ENCODE peak calls at places on chromosomes 7 and 10, in five cellular contexts. X is SK-N-SH, G is HEK293T, I is HepG2, K is K562. H is an unnamed sample.

GRCh38 chr10:69640196-69640980 is 10.3 kb downstream of the FAM241B start:
- DNase-seq in X (no peak), G (no peak), I (no peak), K (no peak), H (no peak)

GRCh38 chr10:123599366-123599849 is 66.7 kb upstream of the GPR26 start:
- DNase-seq in X (no peak), G (no peak), I (no peak), K (no peak), H (no peak)

GRCh38 chr7:47478017-47478344 is 103.9 kb downstream of the TNS3 start:
- DNase-seq in X (no peak), G (no peak), I (no peak), K (no peak), H (no peak)

GRCh38 chr10:90174531-90174930 is 473.1 kb downstream of the KIF20B start:
- DNase-seq in X (no peak), G (no peak), I (no peak), K (no peak), H (no peak)

GRCh38 chr7:157851501-157852067 is 514.8 kb downstream of the DNAJB6 start:
- DNase-seq in X (no peak), G (peak), I (peak), K (no peak), H (no peak)

GRCh38 chr7:26169271-26169670 is 17.3 kb downstream of the NFE2L3 start:
- DNase-seq in X (no peak), G (no peak), I (no peak), K (no peak), H (no peak)

GRCh38 chr7:108165726-108166125 is 35.6 kb upstream of the LAMB4 start:
- DNase-seq in X (no peak), G (no peak), I (no peak), K (no peak), H (no peak)

GRCh38 chr10:49282879-49283321 is 16.1 kb upstream of the C10orf71 start:
- DNase-seq in X (no peak), G (no peak), I (no peak), K (no peak), H (no peak)

GRCh38 chr10:96470108-96470743 is 43.5 kb downstream of the TLL2 start:
- DNase-seq in X (peak), G (peak), I (peak), K (peak), H (no peak)

GRCh38 chr10:117214401-117214800 is 17.1 kb downstream of the KCNK18 start:
- DNase-seq in X (no peak), G (no peak), I (no peak), K (no peak), H (no peak)

GRCh38 chr7:70498633-70499032 is 633.3 kb upstream of the GALNT17 start:
- DNase-seq in X (no peak), G (no peak), I (no peak), K (no peak), H (no peak)

GRCh38 chr10:101076630-101077029 is 14.8 kb downstream of the KAZALD1 start:
- DNase-seq in X (no peak), G (no peak), I (no peak), K (no peak), H (no peak)

GRCh38 chr7:140364819-140365218 is 33.5 kb downstream of the SLC37A3 start:
- DNase-seq in X (no peak), G (no peak), I (no peak), K (no peak), H (no peak)

GRCh38 chr10:111990734-111991133 is 192.8 kb downstream of the GPAM start:
- DNase-seq in X (peak), G (no peak), I (no peak), K (no peak), H (no peak)

GRCh38 chr7:68792351-68792750 is 805.9 kb upstream of the AUTS2 start:
- DNase-seq in X (no peak), G (no peak), I (no peak), K (no peak), H (no peak)

DNA sequence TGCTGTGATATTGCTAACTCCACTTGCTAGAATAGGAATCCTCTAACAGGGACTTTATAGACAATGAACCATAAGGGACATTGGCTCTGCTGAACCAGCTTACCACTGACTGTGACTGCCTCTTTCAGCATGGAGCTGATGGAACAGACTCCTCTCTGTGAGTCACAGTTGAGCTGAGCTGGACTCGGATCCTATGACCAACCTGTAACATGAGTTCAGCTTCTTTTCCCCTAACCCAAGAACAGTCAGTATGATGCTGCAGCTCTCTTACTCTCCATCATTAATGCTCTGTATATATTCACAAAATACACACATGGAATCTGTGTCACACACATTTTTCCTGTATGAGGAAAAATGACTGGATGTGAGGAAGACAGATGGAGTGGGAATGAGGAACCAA is 177.9 kb upstream of the BET1 start:
- DNase-seq in X (no peak), G (no peak), I (no peak), K (no peak), H (no peak)
- TF ChIP-seq FOXM1 in X (no peak), G (no peak), I (no peak), K (no peak), H (no peak)

GRCh38 chr7:106618480-106618879 is 42.5 kb downstream of the CCDC71L start:
- DNase-seq in X (no peak), G (no peak), I (no peak), K (no peak), H (no peak)
- TF ChIP-seq FOXM1 in X (no peak), G (no peak), I (no peak), K (no peak), H (no peak)

GRCh38 chr7:99693427-99694200 is 13.8 kb upstream of the CYP3A5 start:
- DNase-seq in X (no peak), G (peak), I (peak), K (peak), H (no peak)
- TF ChIP-seq FOXM1 in X (no peak), G (no peak), I (no peak), K (no peak), H (no peak)

GRCh38 chr10:1116051-1116450 is 59.9 kb downstream of the WDR37 start:
- DNase-seq in X (no peak), G (no peak), I (no peak), K (no peak), H (no peak)

GRCh38 chr10:1117651-1118050 is 61.5 kb downstream of the WDR37 start:
- DNase-seq in X (peak), G (no peak), I (no peak), K (no peak), H (no peak)

GRCh38 chr10:1114355-1115261 is 58.4 kb downstream of the WDR37 start:
- DNase-seq in X (no peak), G (no peak), I (no peak), K (no peak), H (no peak)

GRCh38 chr10:1116696-1117254 is 60.6 kb downstream of the WDR37 start:
- DNase-seq in X (no peak), G (no peak), I (no peak), K (no peak), H (no peak)

DNA sequence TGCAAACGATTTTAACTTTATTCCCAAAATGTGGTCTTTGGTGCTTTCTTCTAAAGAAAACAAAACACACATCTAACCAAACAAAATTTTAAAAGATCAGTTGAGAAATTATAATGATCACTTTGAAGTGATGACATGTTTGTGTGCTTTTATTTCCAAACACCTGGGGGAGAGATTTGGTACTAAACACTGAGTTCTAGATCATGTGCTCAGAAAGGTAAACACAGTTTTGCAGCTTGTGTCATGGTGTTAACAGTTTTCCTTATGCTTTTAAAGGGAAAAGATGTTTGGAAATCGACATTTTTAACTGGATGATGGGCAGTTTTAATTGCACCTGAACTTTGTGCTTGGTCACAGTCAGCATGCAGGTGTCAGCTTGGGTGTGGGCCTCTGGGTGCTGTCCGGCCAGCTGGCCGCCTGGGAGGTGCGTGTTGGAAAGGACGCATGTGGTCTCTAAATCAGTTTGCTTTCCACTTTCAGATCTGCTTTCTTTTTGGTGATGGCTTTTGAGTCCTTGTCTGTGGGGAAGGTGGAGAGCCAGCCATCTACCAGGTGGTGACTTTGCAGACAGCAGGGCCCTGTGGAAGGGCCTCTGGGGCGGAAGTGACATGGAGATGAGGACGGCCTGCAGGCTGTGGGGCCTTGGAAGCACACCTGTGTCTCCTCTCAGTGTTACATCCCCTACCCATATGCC is 59.2 kb downstream of the WDR37 start:
- DNase-seq in X (no peak), G (no peak), I (no peak), K (no peak), H (no peak)
- TF ChIP-seq FOXM1 in X (no peak), G (no peak), I (no peak), K (no peak), H (no peak)

GRCh38 chr10:51073035-51073434 is 1.3 kb upstream of the PRKG1 start:
- DNase-seq in X (no peak), G (no peak), I (no peak), K (no peak), H (no peak)

GRCh38 chr10:51073461-51074237 is 638 bp upstream of the PRKG1 start:
- DNase-seq in X (peak), G (peak), I (no peak), K (no peak), H (no peak)

GRCh38 chr10:51076442-51076841 is 2.2 kb downstream of the PRKG1 start:
- DNase-seq in X (no peak), G (no peak), I (no peak), K (no peak), H (no peak)

GRCh38 chr10:51075802-51076201 is 1.5 kb downstream of the PRKG1 start:
- DNase-seq in X (no peak), G (no peak), I (no peak), K (no peak), H (no peak)

DNA sequence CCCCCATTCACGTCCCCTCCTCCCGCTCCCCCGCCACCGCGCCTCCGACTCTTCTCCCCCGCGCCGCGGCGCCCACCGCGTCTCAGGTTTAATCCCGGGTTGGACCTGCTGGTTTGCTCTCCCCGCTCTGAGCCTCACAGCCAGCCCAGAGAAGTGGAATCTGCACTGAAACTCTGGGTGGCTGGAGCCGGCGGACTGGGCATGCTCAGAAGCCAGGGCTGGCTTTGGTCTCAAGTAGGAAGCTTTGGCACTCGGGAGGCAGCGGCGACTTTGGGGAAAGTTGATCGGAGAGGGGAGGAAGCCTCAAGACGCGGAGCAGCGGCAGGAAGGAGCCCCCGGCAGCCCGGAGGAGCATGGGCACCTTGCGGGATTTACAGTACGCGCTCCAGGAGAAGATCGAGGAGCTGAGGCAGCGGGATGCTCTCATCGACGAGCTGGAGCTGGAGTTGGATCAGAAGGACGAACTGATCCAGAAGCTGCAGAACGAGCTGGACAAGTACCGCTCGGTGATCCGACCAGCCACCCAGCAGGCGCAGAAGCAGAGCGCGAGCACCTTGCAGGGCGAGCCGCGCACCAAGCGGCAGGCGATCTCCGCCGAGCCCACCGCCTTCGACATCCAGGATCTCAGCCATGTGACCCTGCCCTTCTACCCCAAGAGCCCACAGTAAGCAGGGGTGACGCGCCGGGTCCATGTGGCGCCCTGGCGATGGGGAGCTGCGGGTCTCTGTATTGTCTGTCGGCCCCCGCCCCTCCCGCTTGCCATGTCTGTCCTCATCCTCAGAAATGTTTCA is at the start of gene PRKG1:
- DNase-seq in X (peak), G (peak), I (peak), K (no peak), H (no peak)
- TF ChIP-seq FOXM1 in X (no peak), G (no peak), I (no peak), K (no peak), H (no peak)

H was measured in GM12878.